ENCODE peak calls at places on chromosomes 2 and 18, in five cellular contexts. U is A549, Q is H1, N is HepG2, I is K562. A is an unnamed sample.

GRCh38 chr2:41955641-41956040 is 92.2 kb upstream of the PKDCC start:
- DNase-seq in Q (no peak), I (no peak), U (no peak), N (no peak), A (no peak)

GRCh38 chr2:206452750-206453149 is 9.4 kb downstream of the ADAM23 start:
- DNase-seq in U (no peak), I (no peak), N (no peak), Q (no peak), A (peak)

GRCh38 chr2:27989149-27989548 is 98.6 kb downstream of the BABAM2 start:
- DNase-seq in N (no peak), Q (no peak), I (no peak), U (no peak), A (no peak)

GRCh38 chr18:76521367-76521766 is 26.3 kb upstream of the ZNF516 start:
- DNase-seq in Q (no peak), N (no peak), U (no peak), I (no peak), A (no peak)

GRCh38 chr2:47357475-47357874 is 45.5 kb upstream of the MSH2 start:
- DNase-seq in I (peak), Q (no peak), N (peak), U (no peak), A (peak)

GRCh38 chr2:10614940-10615339 is 74.8 kb downstream of the NOL10 start:
- DNase-seq in U (no peak), N (no peak), Q (no peak), I (no peak), A (peak)

GRCh38 chr2:226738191-226738820 is 61.3 kb downstream of the IRS1 start:
- DNase-seq in N (peak), U (no peak), I (no peak), Q (no peak), A (no peak)

GRCh38 chr2:64978514-64979268 is 10.5 kb upstream of the SLC1A4 start:
- DNase-seq in Q (no peak), N (no peak), I (no peak), U (no peak), A (peak)

GRCh38 chr18:58671941-58672565 is 788 bp downstream of the MALT1 start:
- DNase-seq in Q (no peak), I (no peak), U (peak), N (no peak), A (peak)

GRCh38 chr2:28437918-28438317 is 45.3 kb downstream of the FOSL2 start:
- DNase-seq in Q (no peak), U (no peak), I (no peak), N (peak), A (no peak)

GRCh38 chr2:230956827-230957755 is 32.0 kb upstream of the GPR55 start:
- DNase-seq in Q (no peak), U (peak), I (no peak), N (no peak), A (peak)

GRCh38 chr18:24446453-24446852 is 14.0 kb upstream of the HRH4 start:
- DNase-seq in N (no peak), U (no peak), I (no peak), Q (no peak), A (no peak)
- TF ChIP-seq MAFK in N (no peak), U (no peak), I (no peak), Q (no peak), A (no peak)

DNA sequence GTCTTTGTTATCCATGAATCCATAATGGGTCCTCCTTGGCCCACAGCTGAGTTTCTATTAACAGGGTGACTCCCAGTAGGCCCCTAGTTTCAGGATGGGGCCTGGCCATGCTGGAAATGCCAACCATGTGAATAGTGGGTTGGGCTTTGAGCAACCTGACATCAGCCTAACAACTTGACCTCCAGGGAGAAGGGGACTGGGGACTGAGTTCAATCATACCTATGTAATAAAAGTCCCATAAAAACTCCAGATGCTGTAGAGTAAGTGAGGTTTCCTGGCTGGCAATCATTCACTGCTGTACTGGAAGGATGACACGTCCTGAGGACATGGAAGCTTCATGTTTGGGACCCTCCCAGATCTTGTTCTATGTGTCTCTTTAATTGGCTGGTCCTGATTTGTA is 7.9 kb downstream of the REV1 start:
- DNase-seq in Q (no peak), I (no peak), N (peak), U (no peak), A (no peak)
- TF ChIP-seq MAFK in Q (no peak), I (no peak), N (no peak), U (no peak), A (no peak)

DNA sequence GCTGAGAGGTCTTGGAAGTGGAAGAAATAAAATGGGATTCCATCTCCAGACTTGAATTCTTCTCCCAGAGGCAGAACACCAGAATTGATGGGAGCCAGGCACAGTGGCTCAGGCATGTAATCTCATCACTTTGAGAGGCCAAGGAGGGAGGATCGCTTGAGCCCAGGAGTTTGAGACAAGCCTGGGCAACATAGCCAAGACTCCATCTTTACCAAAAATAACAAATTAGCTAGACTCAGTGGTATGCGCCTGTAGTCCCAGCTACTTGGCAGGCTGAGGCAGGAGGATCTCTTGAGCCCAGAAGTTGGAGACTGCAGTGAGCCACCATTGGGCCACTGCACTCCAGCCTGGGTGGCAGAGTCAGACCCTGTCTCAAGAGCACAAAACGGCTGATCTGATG is 144.3 kb downstream of the C1D start:
- DNase-seq in Q (no peak), U (no peak), N (no peak), I (no peak), A (no peak)
- TF ChIP-seq MAFK in Q (no peak), U (no peak), N (no peak), I (no peak), A (no peak)

DNA sequence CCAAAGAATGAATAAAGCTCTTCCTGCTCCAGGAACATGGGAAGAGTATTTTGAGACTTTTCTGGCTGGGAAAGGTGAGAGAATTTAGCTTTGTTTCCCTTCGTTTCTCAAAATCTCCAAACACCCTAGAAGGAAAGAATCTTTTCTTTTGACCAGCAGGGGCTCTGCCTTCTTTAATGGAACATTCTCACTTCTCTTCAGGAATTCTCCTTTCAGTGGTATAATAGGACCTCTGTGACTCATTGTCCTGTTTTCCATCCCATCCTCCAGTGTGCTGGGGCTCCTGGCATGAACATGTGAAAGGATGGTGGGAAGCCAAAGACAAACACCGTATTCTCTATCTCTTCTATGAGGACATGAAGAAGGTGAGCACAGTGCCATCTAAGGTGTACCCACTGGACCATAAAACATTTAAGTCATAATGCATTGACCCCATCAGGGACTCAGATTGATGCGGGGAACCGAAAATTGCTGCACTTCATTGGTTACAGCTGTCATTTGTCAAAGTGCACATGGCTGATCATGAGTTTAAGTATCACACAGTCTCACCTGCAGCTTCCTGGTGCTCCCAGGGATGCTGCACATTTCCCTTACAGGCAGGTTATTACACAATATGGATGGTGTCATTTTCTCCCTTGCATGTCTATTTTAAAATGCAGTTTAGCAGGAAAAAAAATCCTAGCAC is 5.5 kb downstream of the SULT1C4 start:
- DNase-seq in N (peak), U (no peak), Q (no peak), I (no peak), A (no peak)
- TF ChIP-seq MAFK in N (no peak), U (no peak), Q (no peak), I (no peak), A (no peak)